ENCODE peak calls at places on chromosome 16, in five cellular contexts. O is NCI-H345; B is H9; I is stimulated activated CD4-positive, alpha-beta T cell treated with anti-CD3 and anti-CD28 coated beads, Interleukin-15, amount 100 ng/mL, for 1 hour; J is AML-193. F is an unnamed sample.

GRCh38 chr16:528111-529011 is 849 bp downstream of the CAPN15 start:
- DNase-seq in O (peak), B (no peak), I (no peak), J (peak), F (peak)

GRCh38 chr16:17277981-17278381 is 192.8 kb downstream of the XYLT1 start:
- DNase-seq in O (no peak), B (peak), I (no peak), J (no peak), F (peak)

GRCh38 chr16:83878838-83879237 is 20.1 kb upstream of the MLYCD start:
- DNase-seq in O (no peak), B (no peak), I (no peak), J (peak), F (peak)

GRCh38 chr16:21598676-21599157 is 660 bp upstream of the METTL9 start:
- DNase-seq in O (no peak), B (no peak), I (no peak), J (no peak), F (peak)

GRCh38 chr16:85988723-85989313 is 89.9 kb downstream of the IRF8 start:
- DNase-seq in O (no peak), B (no peak), I (peak), J (no peak), F (no peak)

GRCh38 chr16:82156761-82157654 is 13.0 kb downstream of the MPHOSPH6 start:
- DNase-seq in O (no peak), B (no peak), I (no peak), J (no peak), F (no peak)

GRCh38 chr16:49620158-49620867 is 235.6 kb downstream of the ZNF423 start:
- DNase-seq in O (no peak), B (peak), I (no peak), J (no peak), F (peak)

GRCh38 chr16:75420987-75421819 is 12.1 kb downstream of the CFDP1 start:
- DNase-seq in O (no peak), B (peak), I (no peak), J (no peak), F (peak)

GRCh38 chr16:376817-377418 is 4.9 kb downstream of the PGAP6 start:
- DNase-seq in O (no peak), B (no peak), I (no peak), J (no peak), F (no peak)

GRCh38 chr16:2912330-2913199 is 834 bp downstream of the FLYWCH1 start:
- DNase-seq in O (peak), B (no peak), I (no peak), J (no peak), F (peak)

GRCh38 chr16:79542196-79542859 is 58.2 kb downstream of the MAF start:
- DNase-seq in O (no peak), B (no peak), I (no peak), J (no peak), F (no peak)

GRCh38 chr16:50555269-50555875 is 7.2 kb downstream of the NKD1 start:
- DNase-seq in O (no peak), B (no peak), I (no peak), J (no peak), F (no peak)